ENCODE peak calls at places on chromosome 20, in nine cellular contexts. M is foreskin keratinocyte; K is SW480; S is cerebellar cortex; N is GM12892; L is RWPE1; H is ACHN; R is CD8-positive, alpha-beta memory T cell; F is neural crest cell. C is an unnamed sample.

GRCh38 chr20:39913274-39913673 is 775.8 kb downstream of the MAFB start:
- DNase-seq in M (peak), K (no peak), S (no peak), N (no peak), L (no peak), H (no peak), R (no peak), F (no peak), C (peak)

GRCh38 chr20:51698252-51698651 is 69.9 kb downstream of the ATP9A start:
- DNase-seq in M (no peak), K (no peak), S (no peak), N (no peak), L (no peak), H (no peak), R (no peak), F (no peak), C (no peak)

GRCh38 chr20:20628314-20628713 is 84.1 kb downstream of the RALGAPA2 start:
- DNase-seq in M (no peak), K (no peak), S (no peak), N (no peak), L (no peak), H (no peak), R (no peak), F (no peak), C (no peak)

GRCh38 chr20:48619126-48620101 is 208.4 kb downstream of the PREX1 start:
- DNase-seq in M (no peak), K (no peak), S (peak), N (no peak), L (no peak), H (no peak), R (no peak), F (no peak), C (peak)

GRCh38 chr20:56808732-56809131 is 179.6 kb downstream of the TFAP2C start:
- DNase-seq in M (peak), K (peak), S (no peak), N (no peak), L (peak), H (no peak), R (no peak), F (no peak), C (peak)

GRCh38 chr20:58236612-58237317 is 8.3 kb upstream of the ANKRD60 start:
- DNase-seq in M (no peak), K (peak), S (peak), N (peak), L (peak), H (peak), R (peak), F (peak), C (peak)

GRCh38 chr20:4130404-4131189 is 115.2 kb upstream of the RNF24 start:
- DNase-seq in M (no peak), K (peak), S (no peak), N (no peak), L (peak), H (peak), R (no peak), F (no peak), C (peak)

GRCh38 chr20:6525447-6526303 is 241.8 kb upstream of the BMP2 start:
- DNase-seq in M (no peak), K (no peak), S (no peak), N (no peak), L (no peak), H (no peak), R (no peak), F (no peak), C (peak)

GRCh38 chr20:62697468-62697912 is 11.1 kb upstream of the NTSR1 start:
- DNase-seq in M (no peak), K (peak), S (no peak), N (no peak), L (no peak), H (no peak), R (no peak), F (peak), C (no peak)

GRCh38 chr20:42567409-42567808 is 622.3 kb downstream of the PTPRT start:
- DNase-seq in M (peak), K (peak), S (no peak), N (no peak), L (no peak), H (peak), R (no peak), F (no peak), C (peak)

GRCh38 chr20:45833883-45834796 is 541 bp downstream of the SNX21 start:
- DNase-seq in M (no peak), K (peak), S (peak), N (peak), L (peak), H (peak), R (peak), F (peak), C (peak)

GRCh38 chr20:13312300-13312699 is 91.2 kb downstream of the ISM1 start:
- DNase-seq in M (no peak), K (no peak), S (no peak), N (no peak), L (no peak), H (no peak), R (no peak), F (no peak), C (peak)

GRCh38 chr20:4829494-4830211 is 107.9 kb downstream of the PRND start:
- DNase-seq in M (no peak), K (no peak), S (no peak), N (no peak), L (no peak), H (no peak), R (no peak), F (no peak), C (no peak)

GRCh38 chr20:54194724-54195438 is 13.0 kb upstream of the PFDN4 start:
- DNase-seq in M (no peak), K (peak), S (no peak), N (no peak), L (peak), H (no peak), R (no peak), F (no peak), C (peak)

GRCh38 chr20:18904624-18905023 is 91.0 kb downstream of the SCP2D1 start:
- DNase-seq in M (no peak), K (peak), S (peak), N (no peak), L (peak), H (no peak), R (no peak), F (no peak), C (no peak)

GRCh38 chr20:24784607-24785006 is 164.5 kb upstream of the CST7 start:
- DNase-seq in M (no peak), K (no peak), S (no peak), N (no peak), L (no peak), H (no peak), R (no peak), F (no peak), C (no peak)

GRCh38 chr20:61941721-61942405 is 123.8 kb downstream of the TAF4 start:
- DNase-seq in M (no peak), K (no peak), S (no peak), N (no peak), L (no peak), H (no peak), R (no peak), F (no peak), C (no peak)

GRCh38 chr20:14478126-14478525 is 140.7 kb upstream of the FLRT3 start:
- DNase-seq in M (no peak), K (no peak), S (no peak), N (no peak), L (no peak), H (no peak), R (no peak), F (no peak), C (no peak)

GRCh38 chr20:32524871-32525501 is 60.1 kb downstream of the NOL4L start:
- DNase-seq in M (no peak), K (no peak), S (peak), N (no peak), L (no peak), H (no peak), R (no peak), F (no peak), C (no peak)

GRCh38 chr20:31968299-31969126 is 562 bp downstream of the XKR7 start:
- DNase-seq in M (no peak), K (peak), S (peak), N (peak), L (peak), H (peak), R (peak), F (peak), C (peak)

GRCh38 chr20:20366896-20367680 is 816 bp upstream of the INSM1 start:
- DNase-seq in M (no peak), K (no peak), S (peak), N (no peak), L (no peak), H (no peak), R (no peak), F (peak), C (no peak)

GRCh38 chr20:34435589-34435988 is 72.5 kb downstream of the ITCH start:
- DNase-seq in M (no peak), K (no peak), S (no peak), N (no peak), L (no peak), H (no peak), R (no peak), F (no peak), C (no peak)

GRCh38 chr20:43564455-43564854 is 5.6 kb downstream of the SGK2 start:
- DNase-seq in M (no peak), K (no peak), S (no peak), N (no peak), L (no peak), H (no peak), R (no peak), F (no peak), C (no peak)

GRCh38 chr20:6026051-6026450 is 27.8 kb downstream of the LRRN4 start:
- DNase-seq in M (peak), K (peak), S (no peak), N (no peak), L (no peak), H (no peak), R (no peak), F (no peak), C (peak)